ENCODE peak calls at places on chromosomes 4 and X, in six cellular contexts. L, S, O, Q, J and C are unnamed samples.
A peak's percentile ranks its signal among the peaks of the same experiment; 100 is the strongest.

GRCh38 chr4:54094449-54094848 is 5.5 kb upstream of the GSX2 start:
- DNase-seq in L (no peak), S (no peak), O (no peak), Q (no peak), J (no peak), C (no peak)

GRCh38 chrX:80335062-80335830 is 85.0 kb upstream of the TENT5D start:
- DNase-seq in L (no peak), S (no peak), O (peak; percentile 57), Q (no peak), J (peak; percentile 18), C (peak; percentile 79)

GRCh38 chr4:39565925-39566630 is 38.8 kb upstream of the UGDH start:
- DNase-seq in L (peak; percentile 86), S (no peak), O (no peak), Q (no peak), J (no peak), C (no peak)

GRCh38 chr4:145195167-145195952 is 15.0 kb upstream of the OTUD4 start:
- DNase-seq in L (no peak), S (no peak), O (no peak), Q (no peak), J (no peak), C (no peak)

GRCh38 chr4:112381996-112382692 is 85.0 kb downstream of the ALPK1 start:
- DNase-seq in L (no peak), S (no peak), O (no peak), Q (no peak), J (no peak), C (no peak)

GRCh38 chr4:118288097-118288496 is 64.7 kb downstream of the PRSS12 start:
- DNase-seq in L (no peak), S (no peak), O (no peak), Q (no peak), J (no peak), C (no peak)

GRCh38 chr4:145521282-145521681 is 39.6 kb downstream of the SMAD1 start:
- DNase-seq in L (no peak), S (no peak), O (no peak), Q (no peak), J (no peak), C (no peak)

GRCh38 chr4:10730019-10730418 is 45.5 kb upstream of the CLNK start:
- DNase-seq in L (no peak), S (no peak), O (no peak), Q (no peak), J (no peak), C (no peak)

GRCh38 chrX:24494544-24495113 is 29.5 kb downstream of the PDK3 start:
- DNase-seq in L (peak; percentile 58), S (no peak), O (peak; percentile 81), Q (no peak), J (no peak), C (no peak)

GRCh38 chr4:95517799-95518198 is 31.0 kb downstream of the UNC5C start:
- DNase-seq in L (no peak), S (no peak), O (no peak), Q (no peak), J (no peak), C (no peak)

GRCh38 chrX:1281511-1281910 is 12.9 kb downstream of the CSF2RA start:
- DNase-seq in L (peak; percentile 10), S (no peak), O (no peak), Q (no peak), J (no peak), C (no peak)

GRCh38 chr4:8763966-8764901 is 107.4 kb downstream of the HMX1 start:
- DNase-seq in L (no peak), S (no peak), O (no peak), Q (no peak), J (peak; percentile 9), C (peak; percentile 69)

GRCh38 chr4:53431052-53431451 is 53.6 kb downstream of the FIP1L1 start:
- DNase-seq in L (no peak), S (no peak), O (no peak), Q (no peak), J (no peak), C (no peak)

GRCh38 chr4:111698361-111698760 is 446.9 kb upstream of the FAM241A start:
- DNase-seq in L (no peak), S (no peak), O (no peak), Q (no peak), J (no peak), C (no peak)

GRCh38 chr4:69754926-69755580 is 5.4 kb downstream of the SULT1B1 start:
- DNase-seq in L (no peak), S (no peak), O (no peak), Q (no peak), J (no peak), C (no peak)

GRCh38 chr4:187996502-187997177 is 1.1 kb downstream of the ZFP42 start:
- DNase-seq in L (no peak), S (no peak), O (no peak), Q (no peak), J (no peak), C (no peak)

GRCh38 chr4:41095973-41096372 is 118.4 kb downstream of the APBB2 start:
- DNase-seq in L (peak; percentile 76), S (no peak), O (no peak), Q (no peak), J (no peak), C (no peak)

GRCh38 chr4:3655485-3656429 is 110.4 kb upstream of the ADRA2C start:
- DNase-seq in L (no peak), S (no peak), O (peak; percentile 42), Q (no peak), J (no peak), C (peak; percentile 50)

GRCh38 chr4:1006856-1007255 is 4.6 kb upstream of the FGFRL1 start:
- DNase-seq in L (no peak), S (no peak), O (no peak), Q (no peak), J (no peak), C (no peak)

GRCh38 chr4:171812377-171813194 is 618 bp upstream of the GALNTL6 start:
- DNase-seq in L (no peak), S (no peak), O (peak; percentile 3), Q (no peak), J (no peak), C (peak; percentile 75)

GRCh38 chr4:100118213-100118612 is 72.1 kb downstream of the DDIT4L start:
- DNase-seq in L (no peak), S (no peak), O (no peak), Q (no peak), J (no peak), C (no peak)

GRCh38 chr4:41143721-41144379 is 70.5 kb downstream of the APBB2 start:
- DNase-seq in L (no peak), S (no peak), O (no peak), Q (no peak), J (no peak), C (no peak)

GRCh38 chr4:2303686-2304320 is 41.9 kb upstream of the MXD4 start:
- DNase-seq in L (no peak), S (no peak), O (no peak), Q (no peak), J (no peak), C (no peak)

GRCh38 chrX:6226646-6227444 is 1.8 kb downstream of the NLGN4X start:
- DNase-seq in L (no peak), S (no peak), O (peak; percentile 59), Q (no peak), J (no peak), C (peak; percentile 28)
- H3K36me3 ChIP-seq in L (no peaks in the 10 kb centered on the region), S (no peaks in the 10 kb centered on the region), O (no peaks in the 10 kb centered on the region), Q (no peaks in the 10 kb centered on the region), J (no peaks in the 10 kb centered on the region), C (no peaks in the 10 kb centered on the region)

GRCh38 chr4:169399976-169400767 is 129.4 kb upstream of the SH3RF1 start:
- DNase-seq in L (no peak), S (no peak), O (no peak), Q (no peak), J (no peak), C (no peak)

GRCh38 chr4:169400832-169401231 is 130.1 kb upstream of the SH3RF1 start:
- DNase-seq in L (no peak), S (no peak), O (no peak), Q (no peak), J (no peak), C (no peak)

GRCh38 chr4:169407217-169407845 is 136.6 kb upstream of the SH3RF1 start:
- DNase-seq in L (no peak), S (no peak), O (no peak), Q (no peak), J (no peak), C (no peak)

GRCh38 chr4:169404959-169405358 is 134.2 kb upstream of the SH3RF1 start:
- DNase-seq in L (no peak), S (no peak), O (no peak), Q (no peak), J (no peak), C (no peak)
- H3K27ac ChIP-seq in L (no peak overlapping the region), S (no peak overlapping the region), O (no peak overlapping the region), Q (no peak overlapping the region), J (no peak overlapping the region), C (no peak overlapping the region)

GRCh38 chr4:158164849-158165248 is 8.0 kb downstream of the GASK1B start:
- DNase-seq in L (no peak), S (no peak), O (peak; percentile 20), Q (no peak), J (no peak), C (no peak)

GRCh38 chr4:158168606-158169005 is 4.2 kb downstream of the GASK1B start:
- DNase-seq in L (no peak), S (no peak), O (no peak), Q (no peak), J (no peak), C (no peak)

GRCh38 chr4:158169516-158169915 is 3.3 kb downstream of the GASK1B start:
- DNase-seq in L (no peak), S (no peak), O (no peak), Q (no peak), J (no peak), C (no peak)

GRCh38 chr4:158163941-158164665 is 8.7 kb downstream of the GASK1B start:
- DNase-seq in L (no peak), S (no peak), O (no peak), Q (no peak), J (no peak), C (no peak)

GRCh38 chr4:158166701-158167100 is 6.1 kb downstream of the GASK1B start:
- DNase-seq in L (no peak), S (no peak), O (no peak), Q (no peak), J (no peak), C (no peak)
- H3K36me3 ChIP-seq in L (no peaks in the 10 kb centered on the region), S (no peaks in the 10 kb centered on the region), O (no peaks in the 10 kb centered on the region), Q (no peaks in the 10 kb centered on the region), J (no peaks in the 10 kb centered on the region), C (no peaks in the 10 kb centered on the region)

GRCh38 chr4:51851937-51852290 is 9.0 kb downstream of the DCUN1D4 start:
- DNase-seq in L (no peak), S (no peak), O (no peak), Q (no peak), J (no peak), C (no peak)
- H3K27ac ChIP-seq in L (no peak overlapping the region), S (no peak overlapping the region), O (no peak overlapping the region), Q (no peak overlapping the region), J (no peak overlapping the region), C (no peak overlapping the region)

DNA sequence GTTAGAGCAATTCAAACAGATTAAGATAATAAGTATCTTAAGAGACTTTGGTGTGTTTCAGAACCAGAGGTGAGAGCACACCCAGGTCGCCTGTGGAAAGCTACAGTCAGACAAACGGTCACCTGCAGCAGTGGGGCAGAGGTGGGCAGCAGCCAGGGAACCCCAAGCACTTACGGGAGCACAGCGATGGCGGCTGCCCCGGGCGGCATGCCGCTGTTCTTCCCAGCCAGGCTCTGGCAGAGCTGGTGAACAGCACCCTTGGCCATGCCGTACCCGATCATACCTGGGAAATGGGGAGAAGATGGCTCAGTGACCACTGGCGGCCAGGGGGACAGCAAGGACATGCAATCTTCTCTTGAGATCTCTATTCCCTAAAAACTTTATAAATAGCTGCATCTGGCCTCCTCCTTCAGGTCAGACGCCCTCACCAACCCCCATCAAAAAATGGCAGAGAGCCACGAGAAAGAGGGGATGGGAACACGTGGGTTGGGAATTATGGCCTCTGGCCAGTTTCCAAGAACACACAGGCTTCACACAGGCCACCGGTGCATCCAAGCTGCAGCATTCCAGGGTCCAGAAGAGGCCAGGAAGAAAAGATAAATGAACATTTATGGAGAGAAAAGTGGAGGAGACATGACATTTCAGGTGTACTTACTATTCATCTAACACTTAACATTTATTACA is 19.7 kb downstream of the QDPR start:
- DNase-seq in L (no peak), S (no peak), O (no peak), Q (no peak), J (no peak), C (no peak)
- H3K36me3 ChIP-seq in L (peaks cover 40% of the 10 kb centered on the region), S (peaks cover 5% of the 10 kb centered on the region), O (peaks cover 6% of the 10 kb centered on the region), Q (peaks cover 51% of the 10 kb centered on the region), J (peaks cover 40% of the 10 kb centered on the region), C (peaks cover 62% of the 10 kb centered on the region)